ENCODE peak calls at places on chromosomes 4 and X, in six cellular contexts. V, S, H, D, K and C are unnamed samples.

GRCh38 chrX:84168095-84168494 is 19.9 kb downstream of the RPS6KA6 start:
- DNase-seq in V (no peak), S (no peak), H (no peak), D (no peak), K (no peak), C (no peak)

GRCh38 chr4:78377555-78377954 is 174.0 kb upstream of the ANXA3 start:
- DNase-seq in V (no peak), S (no peak), H (no peak), D (no peak), K (no peak), C (no peak)

GRCh38 chrX:118526149-118526548 is 30.5 kb downstream of the DOCK11 start:
- DNase-seq in V (no peak), S (no peak), H (no peak), D (no peak), K (no peak), C (no peak)

GRCh38 chr4:119589165-119589564 is 39.4 kb downstream of the PDE5A start:
- DNase-seq in V (no peak), S (no peak), H (no peak), D (no peak), K (no peak), C (no peak)

GRCh38 chr4:145171919-145172318 is 8.5 kb downstream of the OTUD4 start:
- DNase-seq in V (no peak), S (no peak), H (no peak), D (no peak), K (no peak), C (no peak)

GRCh38 chr4:136935305-136935704 is 597.0 kb downstream of the PCDH18 start:
- DNase-seq in V (no peak), S (no peak), H (no peak), D (no peak), K (no peak), C (no peak)

GRCh38 chr4:2364654-2365053 is 53.8 kb downstream of the ZFYVE28 start:
- DNase-seq in V (no peak), S (peak), H (peak), D (peak), K (peak), C (peak)

GRCh38 chr4:80202190-80202711 is 4.9 kb downstream of the PRDM8 start:
- DNase-seq in V (peak), S (peak), H (peak), D (peak), K (peak), C (peak)

GRCh38 chrX:49858341-49858740 is 20.9 kb upstream of the USP27X start:
- DNase-seq in V (no peak), S (no peak), H (no peak), D (no peak), K (no peak), C (no peak)

GRCh38 chr4:155371432-155372043 is 5.2 kb downstream of the MAP9 start:
- DNase-seq in V (no peak), S (no peak), H (no peak), D (no peak), K (no peak), C (no peak)

GRCh38 chr4:108172780-108173598 is 4.3 kb upstream of the LEF1 start:
- DNase-seq in V (peak), S (peak), H (no peak), D (no peak), K (peak), C (peak)

GRCh38 chr4:145930592-145930991 is 8.0 kb downstream of the ZNF827 start:
- DNase-seq in V (no peak), S (no peak), H (no peak), D (peak), K (no peak), C (no peak)

GRCh38 chr4:135418353-135418752 is 1216.8 kb upstream of the PABPC4L start:
- DNase-seq in V (no peak), S (peak), H (no peak), D (no peak), K (no peak), C (no peak)

GRCh38 chrX:104189862-104190261 is 23.6 kb downstream of the FAM199X start:
- DNase-seq in V (no peak), S (no peak), H (no peak), D (no peak), K (no peak), C (no peak)

GRCh38 chr4:1576961-1577814 is 106.9 kb downstream of the FAM53A start:
- DNase-seq in V (no peak), S (peak), H (no peak), D (no peak), K (no peak), C (no peak)

GRCh38 chr4:185835814-185836213 is 23.8 kb upstream of the SORBS2 start:
- DNase-seq in V (no peak), S (no peak), H (no peak), D (no peak), K (no peak), C (no peak)

GRCh38 chr4:102760645-102761477 is at the start of gene MANBA:
- DNase-seq in V (peak), S (peak), H (peak), D (peak), K (peak), C (peak)

GRCh38 chr4:163568835-163569234 is 74.3 kb downstream of the TMA16 start:
- DNase-seq in V (no peak), S (no peak), H (no peak), D (no peak), K (no peak), C (no peak)

GRCh38 chr4:53659112-53659511 is 67.8 kb upstream of the LNX1 start:
- DNase-seq in V (no peak), S (no peak), H (no peak), D (no peak), K (no peak), C (no peak)

GRCh38 chr4:73341454-73341853 is 62.6 kb upstream of the ALB start:
- DNase-seq in V (peak), S (peak), H (no peak), D (no peak), K (no peak), C (no peak)

GRCh38 chr4:102263024-102263787 is 82.1 kb downstream of the SLC39A8 start:
- DNase-seq in V (no peak), S (no peak), H (no peak), D (no peak), K (no peak), C (no peak)

GRCh38 chrX:111181883-111182400 is 86.0 kb downstream of the PAK3 start:
- DNase-seq in V (no peak), S (no peak), H (no peak), D (no peak), K (no peak), C (no peak)

GRCh38 chrX:12292996-12293765 is 154.9 kb downstream of the FRMPD4 start:
- DNase-seq in V (no peak), S (no peak), H (no peak), D (no peak), K (no peak), C (no peak)

GRCh38 chrX:50067435-50068292 is 133.1 kb downstream of the AKAP4 start:
- DNase-seq in V (peak), S (peak), H (no peak), D (no peak), K (no peak), C (no peak)

GRCh38 chrX:26649534-26649933 is 433.6 kb downstream of the MAGEB5 start:
- DNase-seq in V (no peak), S (no peak), H (no peak), D (no peak), K (no peak), C (no peak)

GRCh38 chr4:189773909-189774308 is 166.8 kb upstream of the FRG1 start:
- DNase-seq in V (no peak), S (peak), H (no peak), D (no peak), K (no peak), C (no peak)

GRCh38 chr4:7132730-7133582 is 59.4 kb upstream of the SORCS2 start:
- DNase-seq in V (no peak), S (no peak), H (no peak), D (no peak), K (no peak), C (no peak)

GRCh38 chr4:55409468-55410171 is 13.9 kb downstream of the TMEM165 start:
- DNase-seq in V (no peak), S (peak), H (peak), D (no peak), K (no peak), C (no peak)

GRCh38 chrX:75603833-75604232 is 81.0 kb upstream of the ZDHHC15 start:
- DNase-seq in V (no peak), S (no peak), H (no peak), D (no peak), K (no peak), C (no peak)

GRCh38 chr4:123919576-123920098 is 523.0 kb downstream of the SPRY1 start:
- DNase-seq in V (no peak), S (no peak), H (no peak), D (no peak), K (no peak), C (no peak)

GRCh38 chr4:9906996-9907395 is 114.3 kb downstream of the SLC2A9 start:
- DNase-seq in V (no peak), S (no peak), H (no peak), D (no peak), K (no peak), C (no peak)

GRCh38 chr4:100295792-100296191 is 105.5 kb upstream of the DDIT4L start:
- DNase-seq in V (no peak), S (no peak), H (no peak), D (no peak), K (no peak), C (no peak)

GRCh38 chr4:159042097-159042605 is 60.7 kb upstream of the RAPGEF2 start:
- DNase-seq in V (no peak), S (no peak), H (no peak), D (no peak), K (no peak), C (no peak)

GRCh38 chr4:151796106-151796505 is 35.3 kb upstream of the GATB start:
- DNase-seq in V (no peak), S (no peak), H (no peak), D (no peak), K (no peak), C (no peak)

GRCh38 chr4:20391224-20391623 is 139.5 kb downstream of the SLIT2 start:
- DNase-seq in V (no peak), S (no peak), H (no peak), D (no peak), K (no peak), C (no peak)

GRCh38 chr4:24778427-24779225 is 16.7 kb upstream of the SOD3 start:
- DNase-seq in V (no peak), S (no peak), H (no peak), D (peak), K (no peak), C (no peak)

GRCh38 chr4:53189011-53189410 is 176.8 kb downstream of the SCFD2 start:
- DNase-seq in V (no peak), S (no peak), H (no peak), D (no peak), K (no peak), C (no peak)

GRCh38 chr4:173119818-173120217 is 48.8 kb upstream of the GALNT7 start:
- DNase-seq in V (no peak), S (no peak), H (no peak), D (no peak), K (no peak), C (no peak)

GRCh38 chr4:179871726-179872125 is 2371.5 kb upstream of the TENM3 start:
- DNase-seq in V (no peak), S (no peak), H (no peak), D (no peak), K (no peak), C (no peak)

GRCh38 chr4:179872751-179873150 is 2370.5 kb upstream of the TENM3 start:
- DNase-seq in V (no peak), S (no peak), H (no peak), D (no peak), K (no peak), C (no peak)

GRCh38 chr4:179867300-179867878 is 2375.8 kb upstream of the TENM3 start:
- DNase-seq in V (peak), S (peak), H (peak), D (no peak), K (no peak), C (peak)
- TF ChIP-seq CTCF in V (peak), S (peak), H (peak), D (peak), K (peak), C (no peak)

DNA sequence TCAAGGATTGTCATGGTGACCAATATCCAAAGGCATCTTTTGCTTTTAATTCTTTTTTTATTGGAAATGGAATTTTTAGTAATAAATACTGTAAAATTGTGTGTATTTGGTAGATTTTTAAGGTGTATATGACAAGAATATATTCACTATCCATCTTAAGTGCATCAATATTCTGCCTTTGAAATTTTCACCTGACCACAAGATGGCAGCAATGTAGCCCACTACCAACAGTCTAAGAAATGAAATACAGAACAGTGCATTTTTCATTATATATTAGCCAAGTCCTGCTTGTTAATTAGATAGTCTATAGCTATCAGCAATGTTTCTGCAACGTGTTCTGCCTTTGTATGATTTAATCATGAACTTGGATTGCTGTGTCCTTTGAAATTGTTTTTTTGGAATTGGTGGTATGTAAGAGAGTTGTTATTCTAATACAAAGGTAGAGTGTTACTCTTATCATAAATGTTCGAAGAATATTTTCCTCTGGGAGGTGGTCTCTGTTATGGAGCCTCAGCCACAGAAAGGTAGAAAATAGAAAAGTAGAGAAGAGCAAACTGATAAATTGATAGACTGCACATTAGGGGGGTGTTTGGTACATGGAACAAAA is 38.2 kb downstream of the HPGDS start:
- DNase-seq in V (peak), S (no peak), H (no peak), D (no peak), K (no peak), C (no peak)
- TF ChIP-seq CTCF in V (peak), S (peak), H (peak), D (peak), K (peak), C (no peak)

DNA sequence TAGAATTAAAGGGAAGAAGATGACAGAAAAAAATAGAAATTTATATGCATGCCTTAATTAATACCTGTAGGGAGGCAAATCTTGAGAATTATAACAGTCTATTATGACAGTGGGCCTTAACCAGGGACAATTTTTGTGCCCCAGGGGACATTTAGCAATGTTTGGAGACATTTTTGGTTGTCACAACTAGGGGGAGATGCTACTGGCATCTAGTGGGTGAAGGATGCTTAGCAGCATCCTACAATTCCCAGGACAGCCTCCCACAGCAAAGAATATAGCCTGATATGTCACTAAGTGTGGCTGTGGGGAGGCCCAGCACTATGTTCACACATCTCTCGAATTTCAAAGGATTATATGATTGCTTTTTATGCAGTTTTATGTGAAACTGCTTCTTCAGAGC is 10.5 kb downstream of the GPR82 start:
- DNase-seq in V (no peak), S (peak), H (no peak), D (no peak), K (no peak), C (no peak)
- TF ChIP-seq CTCF in V (peak), S (peak), H (peak), D (peak), K (peak), C (no peak)

DNA sequence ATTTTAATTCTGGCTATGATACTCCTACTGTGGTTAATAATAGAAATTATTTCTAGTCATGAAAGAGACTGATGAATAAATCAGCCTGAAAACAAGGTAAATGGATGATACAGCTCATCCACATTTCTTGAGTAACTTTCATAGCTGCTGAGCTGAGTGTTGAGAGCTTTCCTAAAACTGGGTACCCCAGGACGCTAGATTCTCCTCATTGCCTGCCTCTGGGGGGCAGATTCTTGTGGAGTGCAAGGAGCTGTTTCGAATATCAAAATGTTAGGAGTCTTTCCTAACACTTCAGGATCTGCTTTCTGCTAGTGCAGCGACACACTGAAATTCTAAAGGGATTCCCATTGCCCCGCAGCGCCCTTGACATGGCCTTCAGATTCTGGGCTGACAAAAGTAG is 2.1 kb downstream of the MND1 start:
- DNase-seq in V (no peak), S (peak), H (no peak), D (no peak), K (no peak), C (no peak)
- TF ChIP-seq CTCF in V (no peak), S (peak), H (no peak), D (no peak), K (no peak), C (no peak)

DNA sequence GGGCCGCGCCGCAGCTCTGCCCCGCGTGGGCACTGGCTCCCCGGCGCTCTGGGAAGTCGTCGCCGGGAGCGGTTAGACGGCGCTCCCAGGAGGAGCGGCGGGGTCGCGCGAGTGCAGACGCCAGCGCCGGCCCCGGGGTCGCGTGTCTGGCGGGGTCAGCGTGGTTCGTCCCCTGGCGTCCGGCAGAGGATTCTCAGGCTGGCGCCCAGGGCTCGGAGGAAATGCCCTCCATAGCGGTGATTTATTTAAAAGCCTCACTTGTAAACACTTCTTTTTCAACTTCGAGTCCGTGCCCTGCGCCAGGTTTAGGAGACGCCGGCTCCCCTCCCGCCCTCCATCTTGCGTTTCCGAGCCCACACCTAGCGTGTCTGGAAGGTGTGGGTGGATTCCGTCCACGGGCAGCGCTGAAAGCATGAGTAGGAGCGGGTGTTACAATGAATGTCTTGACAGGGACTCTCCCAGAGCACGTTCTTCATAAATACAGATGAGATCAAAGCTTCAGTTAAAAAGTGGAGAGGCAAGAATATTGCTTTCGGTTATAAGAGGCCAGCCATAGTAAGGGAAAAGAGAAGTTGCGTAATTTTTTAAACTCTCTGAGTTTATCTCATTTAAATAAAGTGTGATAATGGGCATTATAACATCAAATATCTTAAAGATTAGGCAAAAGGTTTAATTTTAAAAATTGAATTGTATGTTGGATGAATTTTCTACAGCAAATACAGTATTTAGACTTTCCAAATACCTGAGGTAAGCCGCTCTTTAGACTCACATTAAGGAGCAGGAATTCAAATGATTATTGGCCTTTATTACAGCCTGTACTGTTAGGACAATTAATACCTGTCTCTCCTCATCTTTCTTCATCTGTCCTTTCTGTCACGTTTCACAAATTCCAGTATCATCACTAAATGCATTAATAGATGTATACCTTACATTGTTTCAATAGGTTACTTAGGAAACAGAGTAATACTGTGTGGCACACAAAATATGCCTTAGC is 863 bp downstream of the FAM241A start:
- DNase-seq in V (peak), S (peak), H (peak), D (peak), K (peak), C (peak)
- TF ChIP-seq CTCF in V (peak), S (peak), H (peak), D (peak), K (peak), C (no peak)

GRCh38 chr4:176034498-176034897 is 31.1 kb upstream of the WDR17 start:
- DNase-seq in V (peak), S (no peak), H (no peak), D (no peak), K (no peak), C (no peak)
- TF ChIP-seq CTCF in V (peak), S (peak), H (peak), D (peak), K (peak), C (no peak)

DNA sequence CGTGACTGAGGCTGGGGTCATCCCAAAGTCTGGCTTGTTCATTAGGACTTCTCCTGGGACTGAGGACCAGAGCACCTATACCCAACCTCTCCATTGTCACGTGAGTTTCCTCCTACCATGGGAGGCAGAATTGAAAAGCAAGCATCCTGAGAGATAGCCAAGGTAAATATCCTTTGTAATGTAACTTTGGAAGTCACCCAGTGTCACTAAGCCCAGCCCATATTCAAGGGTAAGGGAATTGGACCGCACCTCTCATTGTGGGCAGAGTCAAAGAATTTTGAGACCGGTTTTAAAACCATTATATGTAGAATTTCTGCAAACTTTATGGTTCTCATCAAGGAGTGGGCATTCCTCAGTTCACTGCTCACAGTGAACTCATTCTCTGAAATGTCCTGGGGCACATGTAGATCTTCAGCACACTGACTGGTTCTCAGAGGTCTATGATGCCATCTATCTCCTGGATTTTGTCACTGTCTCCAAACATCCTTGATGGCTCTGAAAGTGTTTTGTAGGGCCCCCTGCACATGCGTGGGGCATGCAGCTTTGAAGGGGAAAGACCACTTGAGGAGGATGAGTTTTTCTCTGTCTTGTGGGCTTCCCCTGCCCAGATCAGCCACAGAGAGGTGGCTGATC is 35.3 kb upstream of the CHRNA9 start:
- DNase-seq in V (no peak), S (peak), H (no peak), D (no peak), K (no peak), C (no peak)
- TF ChIP-seq CTCF in V (no peak), S (no peak), H (no peak), D (no peak), K (no peak), C (no peak)

GRCh38 chr4:19026281-19026680 is 1004.7 kb upstream of the LCORL start:
- DNase-seq in V (no peak), S (no peak), H (no peak), D (no peak), K (peak), C (no peak)
- TF ChIP-seq CTCF in V (no peak), S (no peak), H (no peak), D (no peak), K (peak), C (no peak)